ENCODE peak calls at places on chromosomes 16 and 17, in four cellular contexts. Q, L, R and P are unnamed samples.

GRCh38 chr16:27978876-27979275 is 84.6 kb downstream of the GSG1L start:
- DNase-seq in Q (no peak), L (no peak), R (no peak), P (no peak)

GRCh38 chr16:49414651-49415050 is 41.0 kb downstream of the C16orf78 start:
- DNase-seq in Q (no peak), L (no peak), R (no peak), P (no peak)

GRCh38 chr16:79437764-79438728 is 162.5 kb downstream of the MAF start:
- DNase-seq in Q (no peak), L (peak), R (no peak), P (no peak)

GRCh38 chr17:61326330-61326729 is 73.3 kb upstream of the TBX2 start:
- DNase-seq in Q (no peak), L (no peak), R (no peak), P (no peak)

GRCh38 chr17:46865100-46865499 is 13.7 kb downstream of the WNT9B start:
- DNase-seq in Q (no peak), L (no peak), R (no peak), P (peak)

GRCh38 chr16:89936508-89936907 is 12.0 kb upstream of the DEF8 start:
- DNase-seq in Q (no peak), L (no peak), R (no peak), P (no peak)

GRCh38 chr17:74150428-74151025 is 53.0 kb upstream of the RPL38 start:
- DNase-seq in Q (no peak), L (no peak), R (no peak), P (no peak)

GRCh38 chr17:13864551-13864950 is 204.8 kb upstream of the COX10 start:
- DNase-seq in Q (no peak), L (no peak), R (no peak), P (no peak)

GRCh38 chr17:76940293-76940692 is 72.1 kb downstream of the MGAT5B start:
- DNase-seq in Q (no peak), L (no peak), R (no peak), P (no peak)

GRCh38 chr17:41067281-41067680 is 1.6 kb upstream of the KRTAP2-4 start:
- DNase-seq in Q (no peak), L (no peak), R (no peak), P (no peak)

GRCh38 chr16:73066927-73067670 is 19.2 kb upstream of the ZFHX3 start:
- DNase-seq in Q (no peak), L (no peak), R (no peak), P (no peak)